ENCODE peak calls at places on chromosomes 16 and 17, in seven cellular contexts. One of them, this sample, is unnamed.

GRCh38 chr17:63571632-63572310 is 21.5 kb downstream of the DCAF7 start:
- DNase-seq in small intestine: peak
- DNase-seq in NCI-H187: no peak
- DNase-seq in H7: no peak
- DNase-seq in C1 segment of cervical spinal cord: no peak
- DNase-seq in stromal cell of bone marrow: peak
- DNase-seq in heart right ventricle: no peak
- DNase-seq in this sample: peak

GRCh38 chr16:81405702-81406113 is 38.9 kb upstream of the CMIP start:
- DNase-seq in NCI-H187: no peak
- DNase-seq in small intestine: peak
- DNase-seq in heart right ventricle: no peak
- DNase-seq in C1 segment of cervical spinal cord: no peak
- DNase-seq in H7: peak
- DNase-seq in stromal cell of bone marrow: peak
- DNase-seq in this sample: peak

GRCh38 chr16:86994651-86995171 is 322.5 kb downstream of the C16orf95 start:
- DNase-seq in C1 segment of cervical spinal cord: no peak
- DNase-seq in stromal cell of bone marrow: peak
- DNase-seq in small intestine: no peak
- DNase-seq in heart right ventricle: no peak
- DNase-seq in H7: no peak
- DNase-seq in NCI-H187: no peak
- DNase-seq in this sample: peak

GRCh38 chr16:4200781-4201137 is 41.1 kb downstream of the SRL start:
- DNase-seq in C1 segment of cervical spinal cord: no peak
- DNase-seq in small intestine: no peak
- DNase-seq in stromal cell of bone marrow: no peak
- DNase-seq in NCI-H187: no peak
- DNase-seq in H7: no peak
- DNase-seq in heart right ventricle: no peak
- DNase-seq in this sample: no peak

GRCh38 chr17:50199651-50200446 is 1.6 kb downstream of the COL1A1 start:
- DNase-seq in C1 segment of cervical spinal cord: peak
- DNase-seq in small intestine: peak
- DNase-seq in stromal cell of bone marrow: peak
- DNase-seq in H7: peak
- DNase-seq in NCI-H187: peak
- DNase-seq in heart right ventricle: peak
- DNase-seq in this sample: peak

GRCh38 chr17:57649191-57649590 is 95.9 kb downstream of the CCDC182 start:
- DNase-seq in stromal cell of bone marrow: no peak
- DNase-seq in heart right ventricle: no peak
- DNase-seq in H7: no peak
- DNase-seq in small intestine: no peak
- DNase-seq in C1 segment of cervical spinal cord: no peak
- DNase-seq in NCI-H187: no peak
- DNase-seq in this sample: no peak

GRCh38 chr17:82881900-82882714 is 42.3 kb upstream of the ZNF750 start:
- DNase-seq in heart right ventricle: peak
- DNase-seq in small intestine: peak
- DNase-seq in H7: no peak
- DNase-seq in C1 segment of cervical spinal cord: no peak
- DNase-seq in stromal cell of bone marrow: peak
- DNase-seq in NCI-H187: no peak
- DNase-seq in this sample: no peak

GRCh38 chr17:1873418-1873817 is 43.6 kb downstream of the RPA1 start:
- DNase-seq in C1 segment of cervical spinal cord: no peak
- DNase-seq in stromal cell of bone marrow: no peak
- DNase-seq in H7: no peak
- DNase-seq in NCI-H187: no peak
- DNase-seq in heart right ventricle: no peak
- DNase-seq in small intestine: no peak
- DNase-seq in this sample: no peak

GRCh38 chr16:35188288-35189155 is 1729.1 kb downstream of the TP53TG3F start:
- DNase-seq in NCI-H187: no peak
- DNase-seq in C1 segment of cervical spinal cord: no peak
- DNase-seq in stromal cell of bone marrow: no peak
- DNase-seq in heart right ventricle: no peak
- DNase-seq in H7: no peak
- DNase-seq in small intestine: no peak
- DNase-seq in this sample: no peak

GRCh38 chr16:27259710-27260109 is 8.9 kb downstream of the NSMCE1 start:
- DNase-seq in NCI-H187: no peak
- DNase-seq in heart right ventricle: no peak
- DNase-seq in C1 segment of cervical spinal cord: no peak
- DNase-seq in H7: no peak
- DNase-seq in small intestine: no peak
- DNase-seq in stromal cell of bone marrow: no peak
- DNase-seq in this sample: no peak

GRCh38 chr17:11144358-11145233 is 96.4 kb upstream of the SHISA6 start:
- DNase-seq in NCI-H187: no peak
- DNase-seq in H7: peak
- DNase-seq in small intestine: peak
- DNase-seq in C1 segment of cervical spinal cord: no peak
- DNase-seq in heart right ventricle: no peak
- DNase-seq in stromal cell of bone marrow: peak
- DNase-seq in this sample: no peak

GRCh38 chr16:88882358-88883030 is 16.0 kb upstream of the PABPN1L start:
- DNase-seq in stromal cell of bone marrow: no peak
- DNase-seq in heart right ventricle: no peak
- DNase-seq in H7: no peak
- DNase-seq in C1 segment of cervical spinal cord: no peak
- DNase-seq in NCI-H187: no peak
- DNase-seq in small intestine: peak
- DNase-seq in this sample: no peak

GRCh38 chr16:87305505-87306391 is 11.4 kb downstream of the C16orf95 start:
- DNase-seq in stromal cell of bone marrow: peak
- DNase-seq in H7: peak
- DNase-seq in NCI-H187: no peak
- DNase-seq in heart right ventricle: no peak
- DNase-seq in C1 segment of cervical spinal cord: no peak
- DNase-seq in small intestine: peak
- DNase-seq in this sample: peak

GRCh38 chr16:31508706-31509523 is 724 bp upstream of the RUSF1 start:
- DNase-seq in H7: no peak
- DNase-seq in stromal cell of bone marrow: no peak
- DNase-seq in NCI-H187: no peak
- DNase-seq in heart right ventricle: no peak
- DNase-seq in C1 segment of cervical spinal cord: no peak
- DNase-seq in small intestine: peak
- DNase-seq in this sample: peak

GRCh38 chr17:34435182-34435928 is 72.3 kb upstream of the CCL1 start:
- DNase-seq in NCI-H187: no peak
- DNase-seq in heart right ventricle: no peak
- DNase-seq in stromal cell of bone marrow: no peak
- DNase-seq in C1 segment of cervical spinal cord: no peak
- DNase-seq in small intestine: no peak
- DNase-seq in H7: no peak
- DNase-seq in this sample: no peak